ENCODE peak calls at places on chromosomes 5 and 9, in ten cellular contexts. M is NCI-H1105; Z is psoas muscle; V is activated CD8-positive, alpha-beta memory T cell treated with anti-CD3 and anti-CD28 coated beads for 24 hours; A is CD8-positive, alpha-beta T cell; O is NCI-H1092; W is astrocyte; T is AG09309; F is stimulated activated CD8-positive, alpha-beta memory T cell treated with anti-CD3 and anti-CD28 coated beads, Interleukin-12 subunit alpha, Interleukin-12 subunit beta, amount 100 ng/mL, for 4 hours; Y is epithelial cell of esophagus. H is an unnamed sample.

GRCh38 chr5:8363133-8363532 is 494.2 kb downstream of the MTRR start:
- DNase-seq in M (no peak), Z (no peak), V (no peak), A (no peak), O (no peak), W (peak), T (no peak), F (no peak), Y (peak), H (no peak)

GRCh38 chr9:73090214-73090613 is 61.5 kb upstream of the ANXA1 start:
- DNase-seq in M (no peak), Z (no peak), V (no peak), A (no peak), O (no peak), W (no peak), T (no peak), F (no peak), Y (no peak), H (no peak)

GRCh38 chr5:57172466-57172961 is 1.3 kb upstream of the GPBP1 start:
- DNase-seq in M (no peak), Z (no peak), V (no peak), A (no peak), O (no peak), W (no peak), T (no peak), F (no peak), Y (peak), H (no peak)

GRCh38 chr9:38619556-38620447 is 594 bp downstream of the ANKRD18A start:
- DNase-seq in M (peak), Z (no peak), V (peak), A (no peak), O (peak), W (no peak), T (no peak), F (no peak), Y (peak), H (peak)

GRCh38 chr9:70609542-70610286 is 195.3 kb upstream of the KLF9 start:
- DNase-seq in M (no peak), Z (peak), V (no peak), A (no peak), O (no peak), W (peak), T (peak), F (no peak), Y (peak), H (no peak)

GRCh38 chr5:111757582-111758283 is 739 bp upstream of the NREP start:
- DNase-seq in M (peak), Z (peak), V (peak), A (peak), O (peak), W (peak), T (peak), F (peak), Y (peak), H (peak)

GRCh38 chr9:129171993-129172751 is 5.9 kb downstream of the IER5L start:
- DNase-seq in M (no peak), Z (no peak), V (no peak), A (no peak), O (no peak), W (no peak), T (no peak), F (no peak), Y (no peak), H (no peak)

GRCh38 chr9:72540348-72540873 is 19.0 kb downstream of the TMC1 start:
- DNase-seq in M (no peak), Z (no peak), V (no peak), A (no peak), O (no peak), W (peak), T (peak), F (no peak), Y (peak), H (no peak)

GRCh38 chr5:91699429-91699828 is 316.3 kb upstream of the ARRDC3 start:
- DNase-seq in M (no peak), Z (no peak), V (no peak), A (no peak), O (no peak), W (no peak), T (no peak), F (no peak), Y (no peak), H (no peak)

GRCh38 chr5:55421074-55421529 is 113.3 kb downstream of the MTREX start:
- DNase-seq in M (no peak), Z (no peak), V (peak), A (no peak), O (no peak), W (peak), T (no peak), F (no peak), Y (peak), H (no peak)

GRCh38 chr5:95081500-95082355 is 203.2 kb downstream of the MCTP1 start:
- DNase-seq in M (no peak), Z (no peak), V (no peak), A (peak), O (no peak), W (peak), T (peak), F (no peak), Y (peak), H (no peak)

GRCh38 chr5:83433891-83434290 is 37.7 kb upstream of the VCAN start:
- DNase-seq in M (no peak), Z (no peak), V (no peak), A (no peak), O (no peak), W (peak), T (peak), F (no peak), Y (no peak), H (no peak)

GRCh38 chr5:73450672-73451217 is 2.2 kb upstream of the FOXD1 start:
- DNase-seq in M (no peak), Z (no peak), V (no peak), A (no peak), O (no peak), W (no peak), T (no peak), F (no peak), Y (no peak), H (no peak)

H was measured in activated effector memory CD4-positive, alpha-beta T cell treated with Interleukin-2 at 50 U/mL for 16 hours.